ENCODE peak calls at places on chromosomes 7 and 10, in four cellular contexts. W, C, F and Y are unnamed samples.

GRCh38 chr10:124719213-124719851 is 24.8 kb downstream of the FAM53B start:
- DNase-seq in W (peak), C (peak), F (no peak), Y (no peak)

GRCh38 chr7:148588168-148588890 is 2.2 kb upstream of the C7orf33 start:
- DNase-seq in W (no peak), C (no peak), F (no peak), Y (no peak)

GRCh38 chr7:110224643-110225042 is 866.3 kb upstream of the LRRN3 start:
- DNase-seq in W (no peak), C (peak), F (no peak), Y (no peak)

GRCh38 chr10:3036155-3036554 is 31.2 kb upstream of the PFKP start:
- DNase-seq in W (no peak), C (no peak), F (no peak), Y (no peak)

GRCh38 chr7:13991791-13992620 is 2.5 kb upstream of the ETV1 start:
- DNase-seq in W (no peak), C (no peak), F (no peak), Y (no peak)

GRCh38 chr7:47188653-47189315 is 393.1 kb downstream of the TNS3 start:
- DNase-seq in W (no peak), C (no peak), F (no peak), Y (no peak)

GRCh38 chr10:98415710-98416077 is 712 bp upstream of the PYROXD2 start:
- DNase-seq in W (no peak), C (no peak), F (no peak), Y (no peak)

GRCh38 chr7:96322847-96323461 is 1.1 kb upstream of the SLC25A13 start:
- DNase-seq in W (no peak), C (no peak), F (no peak), Y (no peak)

GRCh38 chr7:112192236-112193154 is 13.7 kb downstream of the DOCK4 start:
- DNase-seq in W (no peak), C (no peak), F (no peak), Y (peak)

GRCh38 chr7:109179601-109180000 is 609.9 kb downstream of the DNAJB9 start:
- DNase-seq in W (no peak), C (no peak), F (no peak), Y (no peak)

GRCh38 chr10:11742779-11743298 is 657 bp downstream of the ECHDC3 start:
- DNase-seq in W (no peak), C (no peak), F (no peak), Y (no peak)